ENCODE peak calls at places on chromosomes 6 and 20, in ten cellular contexts. One of them, this sample, is unnamed.

GRCh38 chr6:116969211-116969863 is 92.3 kb downstream of the RFX6 start:
- DNase-seq in cardiac muscle cell: peak; percentile 69
- DNase-seq in heart left ventricle: no peak
- DNase-seq in Panc1: peak; percentile 45
- DNase-seq in stomach: peak; percentile 26
- DNase-seq in neural progenitor cell: peak; percentile 64
- DNase-seq in A673: peak; percentile 65
- DNase-seq in bronchial epithelial cell: peak; percentile 60
- DNase-seq in HFFc6: peak; percentile 53
- DNase-seq in suprapubic skin: no peak
- DNase-seq in this sample: no peak

GRCh38 chr20:33658929-33659328 is 3.2 kb upstream of the C20orf144 start:
- DNase-seq in A673: no peak
- DNase-seq in suprapubic skin: no peak
- DNase-seq in heart left ventricle: no peak
- DNase-seq in neural progenitor cell: no peak
- DNase-seq in stomach: no peak
- DNase-seq in cardiac muscle cell: no peak
- DNase-seq in bronchial epithelial cell: no peak
- DNase-seq in Panc1: no peak
- DNase-seq in HFFc6: no peak
- DNase-seq in this sample: no peak

GRCh38 chr6:131213501-131213990 is 78.3 kb downstream of the AKAP7 start:
- DNase-seq in Panc1: no peak
- DNase-seq in HFFc6: no peak
- DNase-seq in cardiac muscle cell: no peak
- DNase-seq in suprapubic skin: no peak
- DNase-seq in bronchial epithelial cell: no peak
- DNase-seq in neural progenitor cell: peak; percentile 2
- DNase-seq in stomach: no peak
- DNase-seq in heart left ventricle: no peak
- DNase-seq in A673: peak; percentile 56
- DNase-seq in this sample: no peak

GRCh38 chr6:6699741-6700367 is 111.3 kb downstream of the LY86 start:
- DNase-seq in HFFc6: peak; percentile 95
- DNase-seq in neural progenitor cell: peak; percentile 28
- DNase-seq in cardiac muscle cell: peak; percentile 75
- DNase-seq in A673: peak; percentile 93
- DNase-seq in suprapubic skin: peak; percentile 93
- DNase-seq in heart left ventricle: peak; percentile 84
- DNase-seq in Panc1: no peak
- DNase-seq in stomach: peak; percentile 86
- DNase-seq in bronchial epithelial cell: peak; percentile 98
- DNase-seq in this sample: peak; percentile 81

GRCh38 chr20:38175221-38176030 is 10.4 kb upstream of the TGM2 start:
- DNase-seq in Panc1: no peak
- DNase-seq in A673: no peak
- DNase-seq in heart left ventricle: no peak
- DNase-seq in stomach: no peak
- DNase-seq in suprapubic skin: no peak
- DNase-seq in HFFc6: no peak
- DNase-seq in bronchial epithelial cell: no peak
- DNase-seq in cardiac muscle cell: no peak
- DNase-seq in neural progenitor cell: peak; percentile 62
- DNase-seq in this sample: no peak

GRCh38 chr6:158057213-158057987 is 75.7 kb downstream of the SYNJ2 start:
- DNase-seq in HFFc6: peak; percentile 97
- DNase-seq in neural progenitor cell: no peak
- DNase-seq in A673: peak; percentile 35
- DNase-seq in stomach: no peak
- DNase-seq in Panc1: peak; percentile 84
- DNase-seq in heart left ventricle: no peak
- DNase-seq in bronchial epithelial cell: peak; percentile 98
- DNase-seq in cardiac muscle cell: no peak
- DNase-seq in suprapubic skin: peak; percentile 65
- DNase-seq in this sample: no peak

GRCh38 chr20:49982346-49983122 is at the start of gene SNAI1:
- DNase-seq in cardiac muscle cell: peak; percentile 93
- DNase-seq in neural progenitor cell: peak; percentile 96
- DNase-seq in bronchial epithelial cell: peak; percentile 57
- DNase-seq in heart left ventricle: peak; percentile 84
- DNase-seq in stomach: peak; percentile 86
- DNase-seq in Panc1: no peak
- DNase-seq in HFFc6: peak; percentile 71
- DNase-seq in A673: peak; percentile 90
- DNase-seq in suprapubic skin: peak; percentile 79
- DNase-seq in this sample: peak; percentile 88

GRCh38 chr6:163031931-163032330 is 304.2 kb downstream of the PACRG start:
- DNase-seq in Panc1: no peak
- DNase-seq in HFFc6: no peak
- DNase-seq in cardiac muscle cell: no peak
- DNase-seq in bronchial epithelial cell: no peak
- DNase-seq in heart left ventricle: no peak
- DNase-seq in neural progenitor cell: no peak
- DNase-seq in A673: no peak
- DNase-seq in stomach: no peak
- DNase-seq in suprapubic skin: no peak
- DNase-seq in this sample: no peak

GRCh38 chr6:35084511-35085203 is 56.5 kb downstream of the TCP11 start:
- DNase-seq in suprapubic skin: peak; percentile 58
- DNase-seq in HFFc6: no peak
- DNase-seq in bronchial epithelial cell: no peak
- DNase-seq in Panc1: no peak
- DNase-seq in neural progenitor cell: no peak
- DNase-seq in heart left ventricle: peak; percentile 14
- DNase-seq in cardiac muscle cell: no peak
- DNase-seq in A673: no peak
- DNase-seq in stomach: no peak
- DNase-seq in this sample: peak; percentile 55

GRCh38 chr6:42564496-42564890 is 664 bp downstream of the UBR2 start:
- DNase-seq in cardiac muscle cell: no peak
- DNase-seq in bronchial epithelial cell: peak; percentile 31
- DNase-seq in neural progenitor cell: no peak
- DNase-seq in suprapubic skin: no peak
- DNase-seq in stomach: peak; percentile 55
- DNase-seq in heart left ventricle: no peak
- DNase-seq in HFFc6: no peak
- DNase-seq in A673: no peak
- DNase-seq in Panc1: no peak
- DNase-seq in this sample: no peak

GRCh38 chr20:5608448-5609161 is 141.6 kb upstream of the SHLD1 start:
- DNase-seq in bronchial epithelial cell: peak; percentile 59
- DNase-seq in stomach: no peak
- DNase-seq in suprapubic skin: no peak
- DNase-seq in A673: peak; percentile 15
- DNase-seq in neural progenitor cell: no peak
- DNase-seq in cardiac muscle cell: no peak
- DNase-seq in heart left ventricle: no peak
- DNase-seq in Panc1: no peak
- DNase-seq in HFFc6: peak; percentile 15
- DNase-seq in this sample: no peak

GRCh38 chr6:20577280-20577679 is 43.0 kb downstream of the CDKAL1 start:
- DNase-seq in heart left ventricle: no peak
- DNase-seq in Panc1: no peak
- DNase-seq in cardiac muscle cell: no peak
- DNase-seq in HFFc6: no peak
- DNase-seq in A673: no peak
- DNase-seq in stomach: no peak
- DNase-seq in neural progenitor cell: no peak
- DNase-seq in suprapubic skin: no peak
- DNase-seq in bronchial epithelial cell: no peak
- DNase-seq in this sample: no peak

GRCh38 chr6:1081566-1081965 is 230.3 kb upstream of the FOXQ1 start:
- DNase-seq in cardiac muscle cell: no peak
- DNase-seq in HFFc6: peak; percentile 17
- DNase-seq in stomach: no peak
- DNase-seq in suprapubic skin: no peak
- DNase-seq in Panc1: no peak
- DNase-seq in heart left ventricle: no peak
- DNase-seq in neural progenitor cell: no peak
- DNase-seq in bronchial epithelial cell: no peak
- DNase-seq in A673: no peak
- DNase-seq in this sample: no peak

GRCh38 chr20:43694763-43695162 is 27.8 kb downstream of the MYBL2 start:
- DNase-seq in suprapubic skin: no peak
- DNase-seq in bronchial epithelial cell: no peak
- DNase-seq in A673: no peak
- DNase-seq in HFFc6: no peak
- DNase-seq in Panc1: no peak
- DNase-seq in stomach: no peak
- DNase-seq in neural progenitor cell: no peak
- DNase-seq in heart left ventricle: no peak
- DNase-seq in cardiac muscle cell: no peak
- DNase-seq in this sample: no peak

GRCh38 chr20:43690943-43691598 is 24.2 kb downstream of the MYBL2 start:
- DNase-seq in HFFc6: no peak
- DNase-seq in Panc1: no peak
- DNase-seq in cardiac muscle cell: no peak
- DNase-seq in bronchial epithelial cell: no peak
- DNase-seq in neural progenitor cell: no peak
- DNase-seq in A673: no peak
- DNase-seq in stomach: no peak
- DNase-seq in heart left ventricle: no peak
- DNase-seq in suprapubic skin: no peak
- DNase-seq in this sample: no peak

GRCh38 chr20:43689165-43689564 is 22.3 kb downstream of the MYBL2 start:
- DNase-seq in stomach: no peak
- DNase-seq in heart left ventricle: no peak
- DNase-seq in neural progenitor cell: no peak
- DNase-seq in suprapubic skin: no peak
- DNase-seq in HFFc6: no peak
- DNase-seq in A673: no peak
- DNase-seq in Panc1: no peak
- DNase-seq in cardiac muscle cell: no peak
- DNase-seq in bronchial epithelial cell: no peak
- DNase-seq in this sample: no peak

GRCh38 chr20:43695571-43695970 is 28.7 kb downstream of the MYBL2 start:
- DNase-seq in heart left ventricle: no peak
- DNase-seq in A673: no peak
- DNase-seq in neural progenitor cell: no peak
- DNase-seq in stomach: no peak
- DNase-seq in cardiac muscle cell: no peak
- DNase-seq in HFFc6: no peak
- DNase-seq in bronchial epithelial cell: no peak
- DNase-seq in suprapubic skin: no peak
- DNase-seq in Panc1: no peak
- DNase-seq in this sample: no peak

GRCh38 chr20:43691928-43692524 is 25.1 kb downstream of the MYBL2 start:
- DNase-seq in stomach: peak; percentile 58
- DNase-seq in suprapubic skin: no peak
- DNase-seq in bronchial epithelial cell: peak; percentile 31
- DNase-seq in A673: peak; percentile 51
- DNase-seq in cardiac muscle cell: peak; percentile 64
- DNase-seq in heart left ventricle: no peak
- DNase-seq in HFFc6: peak; percentile 25
- DNase-seq in Panc1: peak; percentile 27
- DNase-seq in neural progenitor cell: peak; percentile 69
- DNase-seq in this sample: no peak
- TF ChIP-seq CTCF in stomach: peak; percentile 22
- TF ChIP-seq CTCF in suprapubic skin: peak; percentile 11
- TF ChIP-seq CTCF in bronchial epithelial cell: peak; percentile 66
- TF ChIP-seq CTCF in A673: peak; percentile 69
- TF ChIP-seq CTCF in cardiac muscle cell: peak; percentile 75
- TF ChIP-seq CTCF in heart left ventricle: peak; percentile 20
- TF ChIP-seq CTCF in HFFc6: peak; percentile 86
- TF ChIP-seq CTCF in Panc1: no peak
- TF ChIP-seq CTCF in neural progenitor cell: peak; percentile 69
- TF ChIP-seq CTCF in this sample: peak; percentile 73

GRCh38 chr20:23265226-23265625 is 85.4 kb upstream of the NXT1 start:
- DNase-seq in Panc1: no peak
- DNase-seq in stomach: no peak
- DNase-seq in HFFc6: no peak
- DNase-seq in bronchial epithelial cell: no peak
- DNase-seq in cardiac muscle cell: no peak
- DNase-seq in suprapubic skin: no peak
- DNase-seq in A673: peak; percentile 51
- DNase-seq in heart left ventricle: no peak
- DNase-seq in neural progenitor cell: no peak
- DNase-seq in this sample: no peak
- TF ChIP-seq CTCF in Panc1: no peak
- TF ChIP-seq CTCF in stomach: no peak
- TF ChIP-seq CTCF in HFFc6: no peak
- TF ChIP-seq CTCF in bronchial epithelial cell: no peak
- TF ChIP-seq CTCF in cardiac muscle cell: peak; percentile 15
- TF ChIP-seq CTCF in suprapubic skin: no peak
- TF ChIP-seq CTCF in A673: no peak
- TF ChIP-seq CTCF in heart left ventricle: no peak
- TF ChIP-seq CTCF in neural progenitor cell: no peak
- TF ChIP-seq CTCF in this sample: no peak

DNA sequence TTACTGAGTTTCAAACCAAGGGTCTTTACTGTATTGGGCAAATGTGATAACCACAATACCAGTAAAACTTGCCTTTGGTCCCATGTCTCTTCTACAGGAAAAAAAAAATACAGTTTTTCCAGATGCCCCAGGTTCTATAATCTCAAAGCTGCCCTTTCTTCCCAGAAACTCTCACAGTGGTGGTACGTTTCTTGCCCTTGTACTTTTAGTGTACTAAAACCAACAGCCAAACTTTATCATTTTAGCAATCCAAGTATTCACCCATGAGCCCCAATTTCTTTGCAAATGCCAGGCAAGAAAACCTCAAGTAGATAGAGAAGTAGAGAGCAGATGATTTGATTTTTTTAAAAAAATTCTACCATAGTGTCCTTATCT is 157.8 kb downstream of the OR2B2 start:
- DNase-seq in bronchial epithelial cell: no peak
- DNase-seq in suprapubic skin: no peak
- DNase-seq in neural progenitor cell: no peak
- DNase-seq in A673: no peak
- DNase-seq in stomach: no peak
- DNase-seq in Panc1: no peak
- DNase-seq in heart left ventricle: no peak
- DNase-seq in HFFc6: no peak
- DNase-seq in cardiac muscle cell: no peak
- DNase-seq in this sample: no peak
- TF ChIP-seq CTCF in bronchial epithelial cell: no peak
- TF ChIP-seq CTCF in suprapubic skin: no peak
- TF ChIP-seq CTCF in neural progenitor cell: no peak
- TF ChIP-seq CTCF in A673: no peak
- TF ChIP-seq CTCF in stomach: no peak
- TF ChIP-seq CTCF in Panc1: no peak
- TF ChIP-seq CTCF in heart left ventricle: no peak
- TF ChIP-seq CTCF in HFFc6: no peak
- TF ChIP-seq CTCF in cardiac muscle cell: no peak
- TF ChIP-seq CTCF in this sample: no peak

GRCh38 chr20:37095609-37096414 is at the start of gene RBL1:
- DNase-seq in bronchial epithelial cell: peak; percentile 52
- DNase-seq in HFFc6: peak; percentile 71
- DNase-seq in A673: peak; percentile 96
- DNase-seq in Panc1: peak; percentile 57
- DNase-seq in stomach: peak; percentile 80
- DNase-seq in heart left ventricle: peak; percentile 86
- DNase-seq in suprapubic skin: peak; percentile 85
- DNase-seq in neural progenitor cell: peak; percentile 94
- DNase-seq in cardiac muscle cell: peak; percentile 83
- DNase-seq in this sample: peak; percentile 87

GRCh38 chr20:37095108-37095608 is 639 bp downstream of the RBL1 start:
- DNase-seq in HFFc6: no peak
- DNase-seq in Panc1: no peak
- DNase-seq in A673: no peak
- DNase-seq in cardiac muscle cell: no peak
- DNase-seq in heart left ventricle: no peak
- DNase-seq in stomach: no peak
- DNase-seq in bronchial epithelial cell: no peak
- DNase-seq in neural progenitor cell: peak; percentile 24
- DNase-seq in suprapubic skin: no peak
- DNase-seq in this sample: no peak

GRCh38 chr20:37096415-37097039 is 730 bp upstream of the RBL1 start:
- DNase-seq in suprapubic skin: no peak
- DNase-seq in HFFc6: no peak
- DNase-seq in neural progenitor cell: peak; percentile 7
- DNase-seq in heart left ventricle: no peak
- DNase-seq in cardiac muscle cell: no peak
- DNase-seq in stomach: no peak
- DNase-seq in bronchial epithelial cell: no peak
- DNase-seq in Panc1: no peak
- DNase-seq in A673: no peak
- DNase-seq in this sample: no peak
- TF ChIP-seq CTCF in suprapubic skin: no peak
- TF ChIP-seq CTCF in HFFc6: no peak
- TF ChIP-seq CTCF in neural progenitor cell: no peak
- TF ChIP-seq CTCF in heart left ventricle: no peak
- TF ChIP-seq CTCF in cardiac muscle cell: no peak
- TF ChIP-seq CTCF in stomach: no peak
- TF ChIP-seq CTCF in bronchial epithelial cell: no peak
- TF ChIP-seq CTCF in Panc1: no peak
- TF ChIP-seq CTCF in A673: no peak
- TF ChIP-seq CTCF in this sample: no peak